ENCODE peak calls at places on chromosomes 11 and 22, in five cellular contexts. One of them, this sample, is unnamed.

GRCh38 chr11:102849319-102849718 is 5.9 kb upstream of the MMP3 start:
- DNase-seq in body of pancreas: no peak
- DNase-seq in Right ventricle myocardium superior: no peak
- DNase-seq in activated T-helper 1 cell treated with Interleukin-2 at 50 U/mL for 16 hours: no peak
- DNase-seq in nucleus accumbens: no peak
- DNase-seq in this sample: no peak

GRCh38 chr22:30694638-30695350 is at the start of gene OSBP2:
- DNase-seq in body of pancreas: peak; percentile 67
- DNase-seq in Right ventricle myocardium superior: peak; percentile 64
- DNase-seq in activated T-helper 1 cell treated with Interleukin-2 at 50 U/mL for 16 hours: peak; percentile 14
- DNase-seq in nucleus accumbens: peak; percentile 58
- DNase-seq in this sample: no peak

GRCh38 chr11:62306227-62306626 is 7.4 kb upstream of the SCGB1D4 start:
- DNase-seq in body of pancreas: no peak
- DNase-seq in Right ventricle myocardium superior: no peak
- DNase-seq in activated T-helper 1 cell treated with Interleukin-2 at 50 U/mL for 16 hours: no peak
- DNase-seq in nucleus accumbens: no peak
- DNase-seq in this sample: no peak

GRCh38 chr22:48239461-48240164 is 1477.2 kb downstream of the TBC1D22A start:
- DNase-seq in body of pancreas: no peak
- DNase-seq in Right ventricle myocardium superior: no peak
- DNase-seq in activated T-helper 1 cell treated with Interleukin-2 at 50 U/mL for 16 hours: no peak
- DNase-seq in nucleus accumbens: no peak
- DNase-seq in this sample: no peak

GRCh38 chr22:23057331-23057730 is 13.0 kb upstream of the GNAZ start:
- DNase-seq in body of pancreas: no peak
- DNase-seq in Right ventricle myocardium superior: no peak
- DNase-seq in activated T-helper 1 cell treated with Interleukin-2 at 50 U/mL for 16 hours: no peak
- DNase-seq in nucleus accumbens: no peak
- DNase-seq in this sample: no peak

GRCh38 chr22:29071261-29072045 is 1.4 kb upstream of the KREMEN1 start:
- DNase-seq in body of pancreas: peak; percentile 73
- DNase-seq in Right ventricle myocardium superior: peak; percentile 67
- DNase-seq in activated T-helper 1 cell treated with Interleukin-2 at 50 U/mL for 16 hours: peak; percentile 12
- DNase-seq in nucleus accumbens: no peak
- DNase-seq in this sample: no peak

GRCh38 chr22:36343070-36343719 is 44.6 kb downstream of the MYH9 start:
- DNase-seq in body of pancreas: no peak
- DNase-seq in Right ventricle myocardium superior: no peak
- DNase-seq in activated T-helper 1 cell treated with Interleukin-2 at 50 U/mL for 16 hours: no peak
- DNase-seq in nucleus accumbens: no peak
- DNase-seq in this sample: no peak

GRCh38 chr11:27717377-27717776 is 17.1 kb upstream of the BDNF start:
- DNase-seq in body of pancreas: no peak
- DNase-seq in Right ventricle myocardium superior: no peak
- DNase-seq in activated T-helper 1 cell treated with Interleukin-2 at 50 U/mL for 16 hours: no peak
- DNase-seq in nucleus accumbens: no peak
- DNase-seq in this sample: no peak

GRCh38 chr11:79498681-79499080 is 57.9 kb upstream of the TENM4 start:
- DNase-seq in body of pancreas: no peak
- DNase-seq in Right ventricle myocardium superior: no peak
- DNase-seq in activated T-helper 1 cell treated with Interleukin-2 at 50 U/mL for 16 hours: no peak
- DNase-seq in nucleus accumbens: no peak
- DNase-seq in this sample: no peak

GRCh38 chr11:64094463-64095223 is 58.9 kb downstream of the FLRT1 start:
- DNase-seq in body of pancreas: no peak
- DNase-seq in Right ventricle myocardium superior: no peak
- DNase-seq in activated T-helper 1 cell treated with Interleukin-2 at 50 U/mL for 16 hours: no peak
- DNase-seq in nucleus accumbens: no peak
- DNase-seq in this sample: peak; percentile 47

GRCh38 chr22:16932577-16932976 is 75.4 kb downstream of the GAB4 start:
- DNase-seq in body of pancreas: no peak
- DNase-seq in Right ventricle myocardium superior: no peak
- DNase-seq in activated T-helper 1 cell treated with Interleukin-2 at 50 U/mL for 16 hours: no peak
- DNase-seq in nucleus accumbens: peak; percentile 1
- DNase-seq in this sample: no peak

GRCh38 chr11:132792341-132793140 is 739.8 kb downstream of the OPCML start:
- DNase-seq in body of pancreas: no peak
- DNase-seq in Right ventricle myocardium superior: no peak
- DNase-seq in activated T-helper 1 cell treated with Interleukin-2 at 50 U/mL for 16 hours: no peak
- DNase-seq in nucleus accumbens: no peak
- DNase-seq in this sample: no peak